ENCODE peak calls at places on chromosomes 3 and 15, in five cellular contexts. D, J, V, Q and F are unnamed samples.

GRCh38 chr3:127034990-127035652 is 52.2 kb downstream of the PLXNA1 start:
- DNase-seq in J (no peak), D (no peak), V (no peak), Q (no peak), F (no peak)

GRCh38 chr3:115512565-115513410 is 110.5 kb upstream of the GAP43 start:
- DNase-seq in V (peak; percentile 97), D (peak; percentile 45), J (no peak), Q (peak; percentile 56), F (no peak)

GRCh38 chr15:87878161-87878560 is 378.4 kb downstream of the NTRK3 start:
- DNase-seq in J (no peak), Q (no peak), D (no peak), V (no peak), F (no peak)

GRCh38 chr15:76168237-76168984 is 108.6 kb downstream of the TMEM266 start:
- DNase-seq in J (no peak), D (no peak), Q (no peak), V (no peak), F (no peak)

GRCh38 chr3:44885618-44886017 is 11.2 kb downstream of the TGM4 start:
- DNase-seq in J (no peak), Q (peak; percentile 93), D (no peak), V (no peak), F (no peak)

GRCh38 chr3:197750863-197751737 is 1.4 kb downstream of the FYTTD1 start:
- DNase-seq in D (peak; percentile 46), V (no peak), J (no peak), Q (peak; percentile 55), F (peak; percentile 58)

GRCh38 chr3:104438761-104439160 is 927.9 kb upstream of the ALCAM start:
- DNase-seq in V (peak; percentile 15), D (no peak), J (no peak), Q (no peak), F (no peak)

GRCh38 chr3:16487506-16488175 is 25.9 kb downstream of the RFTN1 start:
- DNase-seq in D (no peak), V (no peak), J (no peak), Q (no peak), F (no peak)

GRCh38 chr3:150828997-150829396 is 66.0 kb upstream of the SIAH2 start:
- DNase-seq in Q (no peak), J (no peak), D (no peak), V (no peak), F (no peak)

GRCh38 chr15:55588070-55588817 is at the start of gene PYGO1:
- DNase-seq in Q (peak; percentile 88), V (peak; percentile 80), D (peak; percentile 50), J (no peak), F (peak; percentile 55)

GRCh38 chr3:134312072-134312872 is 61.6 kb upstream of the RYK start:
- DNase-seq in V (peak; percentile 67), Q (no peak), D (no peak), J (no peak), F (no peak)